ENCODE peak calls at places on chromosomes 16 and 17, in four cellular contexts. P is uterus, G is transverse colon, N is Peyer's patch. F is an unnamed sample. For H3K4me1, the result is how much of the 10 kb centered on the place peaks cover.

GRCh38 chr16:24255446-24256352 is at the start of gene CACNG3:
- DNase-seq in P (no peak), G (peak), N (no peak), F (no peak)

GRCh38 chr16:80580109-80580832 is 39.5 kb downstream of the DYNLRB2 start:
- DNase-seq in P (no peak), G (no peak), N (peak), F (no peak)

GRCh38 chr17:40545660-40546059 is 19.6 kb downstream of the CCR7 start:
- DNase-seq in P (peak), G (peak), N (peak), F (peak)

GRCh38 chr17:2700031-2700490 is 11.5 kb downstream of the CLUH start:
- DNase-seq in P (peak), G (no peak), N (peak), F (no peak)

GRCh38 chr16:86998196-86999001 is 318.8 kb downstream of the C16orf95 start:
- DNase-seq in P (no peak), G (no peak), N (no peak), F (no peak)

GRCh38 chr16:62079236-62079635 is 43.0 kb upstream of the CDH8 start:
- DNase-seq in P (no peak), G (no peak), N (no peak), F (no peak)

GRCh38 chr17:50181601-50182345 is 16.0 kb downstream of the SGCA start:
- DNase-seq in P (no peak), G (no peak), N (no peak), F (no peak)

GRCh38 chr17:48604770-48605329 is at the start of gene HOXB6:
- DNase-seq in P (no peak), G (peak), N (peak), F (no peak)

GRCh38 chr17:62090868-62091267 is 25.8 kb upstream of the MED13 start:
- DNase-seq in P (no peak), G (no peak), N (no peak), F (no peak)

GRCh38 chr16:14286381-14287230 is 215.5 kb downstream of the MRTFB start:
- DNase-seq in P (no peak), G (peak), N (peak), F (no peak)

DNA sequence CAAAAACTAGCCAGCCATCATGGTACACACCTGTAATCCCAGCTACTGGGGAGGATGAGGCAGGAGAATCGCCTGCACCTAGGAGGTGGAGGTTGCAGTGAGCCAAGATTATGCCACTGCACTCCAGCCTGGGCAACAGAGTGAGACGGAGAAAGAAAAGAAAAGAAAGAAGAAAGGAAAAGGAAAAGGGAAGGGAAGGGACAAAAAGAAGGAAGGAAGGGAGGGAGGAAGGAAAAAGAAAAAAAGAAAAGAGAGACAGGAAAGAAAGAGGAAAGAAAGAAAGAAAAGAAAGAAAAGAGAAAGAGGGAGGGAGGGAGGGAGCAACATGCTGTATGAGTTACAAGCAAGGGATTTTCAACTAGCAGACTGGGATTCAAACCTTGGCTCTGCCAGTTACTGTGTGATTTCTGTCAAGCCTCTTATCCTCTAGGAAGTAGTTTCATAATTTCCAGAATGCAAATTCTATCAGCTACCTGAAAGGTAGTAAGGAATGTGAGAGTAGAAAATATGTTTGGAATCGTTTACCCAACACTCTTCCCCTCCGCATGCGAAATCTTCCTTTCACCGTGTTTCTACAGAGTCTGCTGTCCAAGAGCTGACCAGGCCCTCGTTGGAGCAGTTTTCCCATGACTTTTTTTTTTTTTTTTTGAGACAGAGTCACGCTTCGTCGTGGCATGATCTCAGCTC is 43.4 kb downstream of the VPS53 start:
- DNase-seq in P (no peak), G (no peak), N (no peak), F (no peak)
- H3K4me1 ChIP-seq in P (under half), G (under half), N (under half), F (under half)

GRCh38 chr17:82242977-82243647 is 14.3 kb downstream of the SLC16A3 start:
- DNase-seq in P (peak), G (peak), N (no peak), F (peak)
- TF ChIP-seq POLR2A in P (no peak), G (no peak), N (no peak), F (no peak)

GRCh38 chr17:21302711-21303425 is 18.4 kb downstream of the MAP2K3 start:
- DNase-seq in P (no peak), G (no peak), N (no peak), F (no peak)
- H3K4me1 ChIP-seq in P (under half), G (under half), N (under half), F (under half)

GRCh38 chr16:89730610-89731234 is 9.4 kb downstream of the ZNF276 start:
- DNase-seq in P (no peak), G (no peak), N (no peak), F (no peak)
- TF ChIP-seq POLR2A in P (no peak), G (no peak), N (no peak), F (no peak)

GRCh38 chr16:8634991-8635736 is 13.7 kb downstream of the METTL22 start:
- DNase-seq in P (no peak), G (no peak), N (no peak), F (no peak)

GRCh38 chr16:8644513-8645140 is 23.1 kb downstream of the METTL22 start:
- DNase-seq in P (no peak), G (no peak), N (peak), F (peak)

GRCh38 chr16:8644151-8644512 is 22.6 kb downstream of the METTL22 start:
- DNase-seq in P (no peak), G (no peak), N (no peak), F (no peak)

GRCh38 chr16:8641671-8642070 is 20.2 kb downstream of the METTL22 start:
- DNase-seq in P (no peak), G (no peak), N (no peak), F (no peak)

GRCh38 chr16:8639694-8640093 is 18.2 kb downstream of the METTL22 start:
- DNase-seq in P (no peak), G (no peak), N (no peak), F (no peak)
- H3K4me1 ChIP-seq in P (under half), G (under half), N (under half), F (under half)

F was measured in stomach.